ENCODE peak calls at places on chromosome 11, in nine cellular contexts. R is GOT3; K is sciatic nerve; I is NCI-H2081; D is NCI-H460; P is activated T-helper 1 cell treated with anti-CD3 and anti-CD28 coated beads, Interleukin-2, amount 50 U/mL, for 16 hours; X is frontal cortex; T is C1 segment of cervical spinal cord; L is activated CD8-positive, alpha-beta memory T cell treated with anti-CD3 and anti-CD28 coated beads for 4 hours. W is an unnamed sample.
A peak's percentile ranks its signal among the peaks of the same experiment; 100 is the strongest.

GRCh38 chr11:66006891-66007176 is 4.5 kb downstream of the BANF1 start:
- DNase-seq in R (no peak), I (no peak), K (no peak), T (no peak), L (no peak), D (no peak), X (no peak), P (no peak), W (no peak)

GRCh38 chr11:44623716-44624491 is 58.4 kb downstream of the CD82 start:
- DNase-seq in P (no peak), K (peak; percentile 42), X (no peak), R (no peak), L (no peak), I (peak; percentile 68), D (no peak), T (no peak), W (peak; percentile 41)

GRCh38 chr11:62398011-62398994 is 20.5 kb upstream of the SCGB1A1 start:
- DNase-seq in K (peak; percentile 65), X (no peak), P (no peak), R (no peak), T (no peak), L (no peak), D (no peak), I (no peak), W (no peak)

GRCh38 chr11:29161216-29161615 is 855.6 kb downstream of the KCNA4 start:
- DNase-seq in L (no peak), P (no peak), I (no peak), R (no peak), X (no peak), T (no peak), D (no peak), K (no peak), W (no peak)

GRCh38 chr11:17979770-17980371 is 33.0 kb downstream of the SERGEF start:
- DNase-seq in K (no peak), P (peak; percentile 2), T (no peak), L (no peak), X (peak; percentile 36), I (peak; percentile 16), D (peak; percentile 26), R (no peak), W (peak; percentile 24)

GRCh38 chr11:64913171-64913727 is 3.8 kb downstream of the ATG2A start:
- DNase-seq in R (no peak), I (no peak), L (no peak), P (no peak), D (no peak), X (no peak), T (no peak), K (no peak), W (no peak)

GRCh38 chr11:2092956-2093412 is 46.2 kb downstream of the IGF2 start:
- DNase-seq in P (peak; percentile 15), D (no peak), R (no peak), L (peak; percentile 19), X (no peak), K (peak; percentile 61), I (peak; percentile 84), T (peak; percentile 57), W (peak; percentile 94)

GRCh38 chr11:13009921-13010736 is 1.0 kb downstream of the RASSF10 start:
- DNase-seq in I (no peak), K (no peak), T (no peak), D (no peak), X (no peak), L (no peak), R (no peak), P (no peak), W (peak; percentile 31)

GRCh38 chr11:100830978-100831732 is 144.1 kb downstream of the ARHGAP42 start:
- DNase-seq in R (no peak), D (no peak), K (no peak), T (no peak), I (no peak), L (no peak), X (no peak), P (no peak), W (no peak)

GRCh38 chr11:67317365-67318238 is 14.3 kb downstream of the SSH3 start:
- DNase-seq in P (peak; percentile 98), X (peak; percentile 99), R (peak; percentile 94), I (peak; percentile 97), K (peak; percentile 99), L (peak; percentile 98), T (peak; percentile 96), D (peak; percentile 92), W (peak; percentile 96)

GRCh38 chr11:61090521-61090920 is 11.8 kb upstream of the CD5 start:
- DNase-seq in I (no peak), X (no peak), P (no peak), R (no peak), K (no peak), D (no peak), L (no peak), T (no peak), W (no peak)

GRCh38 chr11:10993186-10993585 is 135.3 kb upstream of the ZBED5 start:
- DNase-seq in L (no peak), R (no peak), I (no peak), X (no peak), T (no peak), K (no peak), P (no peak), D (no peak), W (no peak)

GRCh38 chr11:95322546-95322945 is 91.5 kb upstream of the SESN3 start:
- DNase-seq in P (no peak), X (no peak), T (no peak), L (no peak), K (no peak), R (no peak), I (no peak), D (no peak), W (no peak)

GRCh38 chr11:44275961-44276550 is 33.9 kb downstream of the ALX4 start:
- DNase-seq in T (no peak), P (no peak), I (no peak), D (no peak), K (peak; percentile 32), L (no peak), R (no peak), X (no peak), W (no peak)

GRCh38 chr11:12731841-12732336 is 57.7 kb downstream of the TEAD1 start:
- DNase-seq in I (no peak), K (no peak), L (no peak), P (no peak), R (no peak), D (no peak), T (no peak), X (no peak), W (no peak)

GRCh38 chr11:128804481-128804880 is 62.6 kb downstream of the KCNJ1 start:
- DNase-seq in T (no peak), R (no peak), K (no peak), P (no peak), I (no peak), L (no peak), X (no peak), D (no peak), W (no peak)